ENCODE peak calls at places on chromosomes 16 and 17, in eight cellular contexts. H is bronchial epithelial cell, P is T47D, E is HFFc6, S is globus pallidus, G is PC-9, I is HEK293T, U is cardiac septum. L is an unnamed sample.

GRCh38 chr16:5615868-5616642 is 518.5 kb upstream of the EEF2KMT start:
- DNase-seq in H (no peak), P (peak), E (peak), S (peak), G (no peak), I (peak), U (no peak), L (no peak)

GRCh38 chr17:149231-149630 is 11.9 kb downstream of the SCGB1C2 start:
- DNase-seq in H (no peak), P (no peak), E (no peak), S (no peak), G (no peak), I (no peak), U (no peak), L (no peak)

GRCh38 chr17:43832168-43832975 is 574 bp downstream of the MPP3 start:
- DNase-seq in H (peak), P (peak), E (peak), S (peak), G (peak), I (peak), U (no peak), L (peak)

GRCh38 chr17:72399608-72400487 is 279.0 kb downstream of the SOX9 start:
- DNase-seq in H (no peak), P (peak), E (no peak), S (no peak), G (no peak), I (no peak), U (no peak), L (no peak)

GRCh38 chr17:76707985-76708807 is 2.6 kb downstream of the MXRA7 start:
- DNase-seq in H (no peak), P (no peak), E (no peak), S (peak), G (no peak), I (no peak), U (no peak), L (no peak)

GRCh38 chr16:59259074-59259963 is 525.2 kb upstream of the GOT2 start:
- DNase-seq in H (no peak), P (no peak), E (no peak), S (no peak), G (no peak), I (no peak), U (no peak), L (no peak)

GRCh38 chr16:30755955-30756780 is 5.7 kb downstream of the CFAP119 start:
- DNase-seq in H (no peak), P (no peak), E (no peak), S (no peak), G (no peak), I (no peak), U (no peak), L (no peak)

GRCh38 chr16:88368036-88368435 is 14.7 kb upstream of the ZNF469 start:
- DNase-seq in H (no peak), P (no peak), E (no peak), S (no peak), G (no peak), I (no peak), U (no peak), L (no peak)

GRCh38 chr17:19237389-19238166 is 412 bp downstream of the EPN2 start:
- DNase-seq in H (peak), P (no peak), E (peak), S (no peak), G (no peak), I (peak), U (peak), L (no peak)

GRCh38 chr16:54801445-54801844 is 129.2 kb upstream of the IRX5 start:
- DNase-seq in H (no peak), P (no peak), E (no peak), S (no peak), G (no peak), I (no peak), U (no peak), L (no peak)

L was measured in brain microvascular endothelial cell.